ENCODE peak calls at places on chromosomes 13 and 19, in six cellular contexts. V is heart right ventricle, U is colonic mucosa, I is heart left ventricle, E is thoracic aorta, S is fibroblast of lung. Q is an unnamed sample.
A peak's percentile ranks its signal among the peaks of the same experiment; 100 is the strongest.

GRCh38 chr13:44694842-44695241 is 118.7 kb upstream of the TSC22D1 start:
- DNase-seq in V (no peak), U (no peak), I (no peak), E (no peak), S (no peak), Q (no peak)

GRCh38 chr19:33110201-33110910 is 21.6 kb upstream of the WDR88 start:
- DNase-seq in V (no peak), U (no peak), I (no peak), E (no peak), S (peak; percentile 81), Q (peak; percentile 79)

GRCh38 chr19:49849433-49850220 is 1.3 kb upstream of the PTOV1 start:
- DNase-seq in V (no peak), U (no peak), I (no peak), E (no peak), S (no peak), Q (no peak)

GRCh38 chr13:113927661-113928581 is 46.0 kb downstream of the C13orf46 start:
- DNase-seq in V (peak; percentile 55), U (no peak), I (peak; percentile 69), E (peak; percentile 0), S (peak; percentile 90), Q (peak; percentile 87)

GRCh38 chr19:5122121-5122400 is 153.1 kb downstream of the KDM4B start:
- DNase-seq in V (no peak), U (no peak), I (no peak), E (no peak), S (no peak), Q (no peak)

GRCh38 chr13:48585456-48585840 is 52.6 kb upstream of the RCBTB2 start:
- DNase-seq in V (peak; percentile 42), U (peak; percentile 61), I (no peak), E (no peak), S (peak; percentile 82), Q (peak; percentile 77)

GRCh38 chr13:93635687-93636086 is 409.1 kb downstream of the GPC6 start:
- DNase-seq in V (no peak), U (no peak), I (no peak), E (no peak), S (peak; percentile 67), Q (peak; percentile 57)

GRCh38 chr19:15869109-15869555 is 28.7 kb downstream of the CYP4F2 start:
- DNase-seq in V (peak; percentile 15), U (peak; percentile 42), I (no peak), E (no peak), S (peak; percentile 1), Q (no peak)

GRCh38 chr19:18613589-18614234 is 1.0 kb downstream of the TMEM59L start:
- DNase-seq in V (no peak), U (no peak), I (no peak), E (no peak), S (no peak), Q (no peak)

GRCh38 chr19:54536956-54537355 is 34.3 kb downstream of the LAIR2 start:
- DNase-seq in V (no peak), U (no peak), I (no peak), E (no peak), S (no peak), Q (no peak)

GRCh38 chr19:17757125-17757524 is 5.8 kb downstream of the FCHO1 start:
- DNase-seq in V (peak; percentile 61), U (peak; percentile 74), I (peak; percentile 65), E (no peak), S (peak; percentile 55), Q (peak; percentile 22)

GRCh38 chr13:48853381-48854102 is 122.2 kb upstream of the FNDC3A start:
- DNase-seq in V (no peak), U (no peak), I (no peak), E (peak; percentile 3), S (peak; percentile 24), Q (peak; percentile 10)

GRCh38 chr19:19633711-19634515 is 5.9 kb upstream of the LPAR2 start:
- DNase-seq in V (no peak), U (no peak), I (no peak), E (no peak), S (no peak), Q (no peak)

GRCh38 chr19:21323000-21323399 is 6.2 kb downstream of the ZNF708 start:
- DNase-seq in V (no peak), U (no peak), I (no peak), E (no peak), S (peak; percentile 2), Q (no peak)

GRCh38 chr19:51196181-51196580 is 28.7 kb upstream of the CD33 start:
- DNase-seq in V (no peak), U (no peak), I (no peak), E (no peak), S (no peak), Q (no peak)

GRCh38 chr19:29622191-29623070 is 16.3 kb downstream of the POP4 start:
- DNase-seq in V (no peak), U (no peak), I (no peak), E (no peak), S (no peak), Q (no peak)

GRCh38 chr19:4217429-4218264 is 11.7 kb upstream of the EBI3 start:
- DNase-seq in V (no peak), U (no peak), I (no peak), E (no peak), S (no peak), Q (no peak)

GRCh38 chr13:48492123-48493075 is 40.5 kb downstream of the RCBTB2 start:
- DNase-seq in V (peak; percentile 88), U (peak; percentile 56), I (peak; percentile 90), E (no peak), S (no peak), Q (no peak)

GRCh38 chr13:71906438-71906837 is 39.4 kb upstream of the DACH1 start:
- DNase-seq in V (no peak), U (no peak), I (no peak), E (no peak), S (no peak), Q (no peak)

GRCh38 chr13:36163809-36164308 is 32.7 kb upstream of the DCLK1 start:
- DNase-seq in V (peak; percentile 40), U (peak; percentile 22), I (peak; percentile 75), E (no peak), S (peak; percentile 96), Q (peak; percentile 96)

GRCh38 chr13:27523345-27524073 is 73.1 kb upstream of the MTIF3 start:
- DNase-seq in V (peak; percentile 23), U (no peak), I (no peak), E (no peak), S (no peak), Q (no peak)

GRCh38 chr19:14786421-14786851 is 8.1 kb upstream of the ADGRE2 start:
- DNase-seq in V (no peak), U (no peak), I (peak; percentile 32), E (no peak), S (no peak), Q (no peak)

GRCh38 chr19:52700673-52701072 is 34.2 kb downstream of the ZNF611 start:
- DNase-seq in V (no peak), U (no peak), I (no peak), E (no peak), S (no peak), Q (no peak)

GRCh38 chr19:10430505-10431253 is 10.3 kb downstream of the PDE4A start:
- DNase-seq in V (peak; percentile 40), U (peak; percentile 68), I (peak; percentile 81), E (no peak), S (peak; percentile 45), Q (no peak)

GRCh38 chr13:103469771-103470170 is 403.6 kb upstream of the SLC10A2 start:
- DNase-seq in V (no peak), U (no peak), I (no peak), E (no peak), S (no peak), Q (no peak)

GRCh38 chr19:18666784-18667183 is 16.7 kb upstream of the CRTC1 start:
- DNase-seq in V (no peak), U (no peak), I (no peak), E (no peak), S (no peak), Q (no peak)

GRCh38 chr19:15251749-15252397 is 19.6 kb upstream of the EPHX3 start:
- DNase-seq in V (peak; percentile 86), U (peak; percentile 56), I (peak; percentile 92), E (peak; percentile 50), S (peak; percentile 93), Q (peak; percentile 90)

GRCh38 chr13:43934273-43934672 is 54.6 kb downstream of the LACC1 start:
- DNase-seq in V (no peak), U (no peak), I (no peak), E (no peak), S (peak; percentile 34), Q (peak; percentile 20)

DNA sequence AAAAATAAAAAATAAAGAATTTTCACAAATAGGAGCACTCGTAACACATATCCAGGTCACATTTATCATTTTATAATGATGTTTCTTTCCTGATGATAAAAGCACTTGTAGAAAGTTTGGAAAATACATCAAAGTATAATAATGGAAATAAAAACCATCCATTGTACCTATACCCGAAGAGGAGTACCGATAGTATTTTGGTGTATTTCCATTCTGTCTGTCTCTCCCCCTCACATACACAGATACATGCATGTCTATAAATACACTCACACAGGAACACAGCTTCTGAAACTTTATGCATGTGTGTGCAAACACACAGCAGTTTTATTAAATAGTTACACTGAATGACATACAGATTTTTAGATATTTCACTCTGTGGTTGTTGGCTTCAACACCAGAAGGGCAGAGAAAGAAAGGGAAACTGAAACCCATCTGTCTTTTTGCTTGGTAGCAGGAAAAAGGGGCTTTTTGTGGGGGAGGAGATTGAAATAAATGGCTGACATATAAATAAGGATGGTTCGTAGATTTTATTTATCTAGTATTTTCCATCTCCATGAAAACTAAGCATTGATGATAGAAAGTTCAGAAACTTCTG is 114.8 kb downstream of the LRCH1 start:
- DNase-seq in V (no peak), U (no peak), I (no peak), E (no peak), S (no peak), Q (no peak)
- H3K4me1 ChIP-seq in V (peaks cover 48% of the 10 kb centered on the region), U (peaks cover 12% of the 10 kb centered on the region), I (peaks cover 62% of the 10 kb centered on the region), E (peaks cover 30% of the 10 kb centered on the region), S (peaks cover 8% of the 10 kb centered on the region), Q (peaks cover 6% of the 10 kb centered on the region)

DNA sequence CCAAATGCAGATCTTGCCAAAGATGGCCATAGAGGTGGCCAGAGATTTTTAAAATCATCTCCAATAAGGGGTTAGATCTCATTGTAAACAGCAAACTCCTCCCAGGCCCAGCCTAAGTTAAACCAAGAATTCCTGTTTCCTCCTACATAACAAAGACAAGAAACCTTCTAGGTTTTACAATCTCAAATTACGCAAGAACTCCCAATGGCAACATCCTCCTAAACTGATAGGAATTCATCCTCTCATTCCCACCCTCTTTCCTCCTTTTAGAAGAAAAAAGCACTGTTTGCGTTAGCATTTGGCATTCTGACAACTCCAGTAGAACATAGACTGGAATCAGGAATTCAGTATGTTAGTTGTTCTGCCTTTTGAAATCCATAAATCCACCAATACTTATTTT is 14.6 kb downstream of the PROSER1 start:
- DNase-seq in V (no peak), U (no peak), I (no peak), E (no peak), S (no peak), Q (no peak)
- H3K4me1 ChIP-seq in V (no peaks in the 10 kb centered on the region), U (no peaks in the 10 kb centered on the region), I (no peaks in the 10 kb centered on the region), E (no peaks in the 10 kb centered on the region), S (no peaks in the 10 kb centered on the region), Q (no peaks in the 10 kb centered on the region)

GRCh38 chr13:79270859-79271258 is 135.2 kb downstream of the RBM26 start:
- DNase-seq in V (no peak), U (no peak), I (no peak), E (no peak), S (no peak), Q (no peak)
- H3K4me1 ChIP-seq in V (no peaks in the 10 kb centered on the region), U (no peaks in the 10 kb centered on the region), I (no peaks in the 10 kb centered on the region), E (no peaks in the 10 kb centered on the region), S (no peaks in the 10 kb centered on the region), Q (no peaks in the 10 kb centered on the region)

DNA sequence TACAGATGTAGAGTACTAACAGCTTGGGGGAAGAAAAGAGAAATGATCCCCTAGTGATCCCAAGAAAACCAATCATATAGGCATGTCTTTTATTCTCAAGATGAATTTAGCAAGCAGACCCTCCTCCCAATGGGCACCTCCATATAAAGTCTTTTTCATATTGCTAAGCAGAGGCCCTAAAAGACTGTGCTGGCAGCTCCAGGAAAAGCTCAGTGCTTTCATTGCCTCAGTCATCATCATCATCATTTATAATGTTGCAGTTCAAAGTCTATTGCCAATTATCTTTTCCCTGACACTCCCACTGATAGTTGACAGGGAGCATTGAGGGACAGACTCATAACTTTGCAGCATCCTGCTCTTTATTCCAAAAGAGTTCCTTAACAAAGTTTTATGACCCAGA is 13.0 kb downstream of the GPR183 start:
- DNase-seq in V (no peak), U (no peak), I (no peak), E (no peak), S (no peak), Q (no peak)
- H3K4me1 ChIP-seq in V (no peaks in the 10 kb centered on the region), U (peaks cover 7% of the 10 kb centered on the region), I (no peaks in the 10 kb centered on the region), E (peaks cover 5% of the 10 kb centered on the region), S (no peaks in the 10 kb centered on the region), Q (peaks cover 3% of the 10 kb centered on the region)